ENCODE peak calls at places on chromosomes 2 and 18, in six cellular contexts. Y, A, K, I, W and Q are unnamed samples. For H3K4me1, the result is how much of the 10 kb centered on the place peaks cover.

GRCh38 chr2:30037016-30037415 is 109.8 kb upstream of the YPEL5 start:
- DNase-seq in Y (no peak), A (no peak), K (no peak), I (peak), W (no peak), Q (no peak)

GRCh38 chr2:8303322-8303832 is 378.5 kb upstream of the ID2 start:
- DNase-seq in Y (peak), A (no peak), K (no peak), I (no peak), W (no peak), Q (peak)

GRCh38 chr18:46104128-46104911 is at the start of gene HAUS1:
- DNase-seq in Y (peak), A (peak), K (no peak), I (peak), W (peak), Q (peak)

GRCh38 chr2:47026738-47027531 is 111.3 kb upstream of the MCFD2 start:
- DNase-seq in Y (no peak), A (no peak), K (no peak), I (no peak), W (no peak), Q (no peak)

GRCh38 chr18:47595816-47596501 is 334.5 kb downstream of the SMAD2 start:
- DNase-seq in Y (peak), A (no peak), K (peak), I (peak), W (peak), Q (no peak)

GRCh38 chr2:172281648-172282576 is 145.5 kb upstream of the ITGA6 start:
- DNase-seq in Y (no peak), A (no peak), K (no peak), I (no peak), W (no peak), Q (no peak)

GRCh38 chr2:64751286-64752260 is 97.9 kb upstream of the SERTAD2 start:
- DNase-seq in Y (peak), A (peak), K (no peak), I (peak), W (peak), Q (peak)

GRCh38 chr18:48922801-48923730 is 27.7 kb downstream of the SMAD7 start:
- DNase-seq in Y (peak), A (peak), K (no peak), I (peak), W (no peak), Q (peak)

GRCh38 chr2:191246820-191247380 is 1.7 kb downstream of the MYO1B start:
- DNase-seq in Y (no peak), A (peak), K (no peak), I (no peak), W (peak), Q (no peak)

GRCh38 chr2:189933911-189934399 is 128.6 kb downstream of the MSTN start:
- DNase-seq in Y (no peak), A (no peak), K (no peak), I (no peak), W (no peak), Q (no peak)

GRCh38 chr2:215904101-215904500 is 109.2 kb downstream of the MREG start:
- DNase-seq in Y (no peak), A (no peak), K (no peak), I (peak), W (no peak), Q (no peak)

GRCh38 chr2:189092936-189093335 is 86.6 kb downstream of the COL5A2 start:
- DNase-seq in Y (peak), A (peak), K (no peak), I (no peak), W (no peak), Q (no peak)

GRCh38 chr18:48833701-48834394 is 116.9 kb downstream of the SMAD7 start:
- DNase-seq in Y (peak), A (peak), K (no peak), I (peak), W (no peak), Q (no peak)

GRCh38 chr2:864501-865106 is 86.0 kb upstream of the SNTG2 start:
- DNase-seq in Y (no peak), A (no peak), K (no peak), I (no peak), W (no peak), Q (no peak)

GRCh38 chr2:37323770-37324535 is 680 bp downstream of the PRKD3 start:
- DNase-seq in Y (peak), A (peak), K (no peak), I (peak), W (peak), Q (peak)

GRCh38 chr2:26469092-26469710 is 8.7 kb downstream of the OTOF start:
- DNase-seq in Y (peak), A (no peak), K (peak), I (peak), W (peak), Q (no peak)

GRCh38 chr2:105645031-105645940 is 99.4 kb upstream of the NCK2 start:
- DNase-seq in Y (no peak), A (no peak), K (no peak), I (no peak), W (no peak), Q (no peak)

GRCh38 chr2:111705711-111706323 is 178.2 kb downstream of the ANAPC1 start:
- DNase-seq in Y (peak), A (no peak), K (peak), I (peak), W (no peak), Q (no peak)

GRCh38 chr18:68623342-68623741 is 91.6 kb downstream of the TMX3 start:
- DNase-seq in Y (no peak), A (peak), K (peak), I (peak), W (peak), Q (peak)

GRCh38 chr2:132568679-132569078 is 101.3 kb downstream of the LYPD1 start:
- DNase-seq in Y (no peak), A (no peak), K (no peak), I (no peak), W (no peak), Q (no peak)

GRCh38 chr2:12493031-12493513 is 223.7 kb upstream of the TRIB2 start:
- DNase-seq in Y (no peak), A (peak), K (no peak), I (peak), W (peak), Q (no peak)

GRCh38 chr2:216210711-216211131 is 101.6 kb downstream of the XRCC5 start:
- DNase-seq in Y (no peak), A (no peak), K (no peak), I (no peak), W (no peak), Q (no peak)

GRCh38 chr18:70363861-70364260 is 75.0 kb downstream of the SOCS6 start:
- DNase-seq in Y (no peak), A (no peak), K (no peak), I (no peak), W (no peak), Q (no peak)

GRCh38 chr18:70148539-70148938 is 56.9 kb downstream of the RTTN start:
- DNase-seq in Y (no peak), A (no peak), K (no peak), I (no peak), W (no peak), Q (no peak)

GRCh38 chr18:33851546-33852078 is 273.6 kb downstream of the ASXL3 start:
- DNase-seq in Y (no peak), A (no peak), K (no peak), I (no peak), W (no peak), Q (no peak)

GRCh38 chr18:57780318-57781127 is 22.6 kb downstream of the ATP8B1 start:
- DNase-seq in Y (no peak), A (peak), K (no peak), I (peak), W (no peak), Q (no peak)

GRCh38 chr18:24918257-24918656 is 433.7 kb downstream of the ZNF521 start:
- DNase-seq in Y (no peak), A (no peak), K (no peak), I (no peak), W (no peak), Q (no peak)

GRCh38 chr18:24914685-24915267 is 437.2 kb downstream of the ZNF521 start:
- DNase-seq in Y (no peak), A (no peak), K (no peak), I (no peak), W (no peak), Q (no peak)

GRCh38 chr18:24919141-24919540 is 432.8 kb downstream of the ZNF521 start:
- DNase-seq in Y (no peak), A (no peak), K (no peak), I (no peak), W (no peak), Q (no peak)

GRCh38 chr18:24915547-24915946 is 436.4 kb downstream of the ZNF521 start:
- DNase-seq in Y (no peak), A (no peak), K (no peak), I (no peak), W (no peak), Q (no peak)

GRCh38 chr18:24917767-24918166 is 434.2 kb downstream of the ZNF521 start:
- DNase-seq in Y (no peak), A (no peak), K (no peak), I (no peak), W (no peak), Q (no peak)
- H3K4me1 ChIP-seq in Y (under half), A (under half), K (under half), I (under half), W (under half), Q (under half)

GRCh38 chr2:24421668-24422067 is 61.3 kb upstream of the ITSN2 start:
- DNase-seq in Y (peak), A (peak), K (no peak), I (peak), W (peak), Q (peak)
- TF ChIP-seq CTCF in Y (peak), A (peak), K (peak), I (peak), W (peak), Q (peak)

GRCh38 chr2:217901826-217902225 is 101.0 kb downstream of the TNS1 start:
- DNase-seq in Y (no peak), A (peak), K (no peak), I (no peak), W (no peak), Q (no peak)
- H3K4me1 ChIP-seq in Y (half or more), A (half or more), K (under half), I (under half), W (under half), Q (under half)

GRCh38 chr2:130884503-130884902 is 47.8 kb downstream of the ARHGEF4 start:
- DNase-seq in Y (no peak), A (no peak), K (no peak), I (no peak), W (no peak), Q (no peak)
- TF ChIP-seq CTCF in Y (no peak), A (no peak), K (no peak), I (no peak), W (no peak), Q (no peak)

DNA sequence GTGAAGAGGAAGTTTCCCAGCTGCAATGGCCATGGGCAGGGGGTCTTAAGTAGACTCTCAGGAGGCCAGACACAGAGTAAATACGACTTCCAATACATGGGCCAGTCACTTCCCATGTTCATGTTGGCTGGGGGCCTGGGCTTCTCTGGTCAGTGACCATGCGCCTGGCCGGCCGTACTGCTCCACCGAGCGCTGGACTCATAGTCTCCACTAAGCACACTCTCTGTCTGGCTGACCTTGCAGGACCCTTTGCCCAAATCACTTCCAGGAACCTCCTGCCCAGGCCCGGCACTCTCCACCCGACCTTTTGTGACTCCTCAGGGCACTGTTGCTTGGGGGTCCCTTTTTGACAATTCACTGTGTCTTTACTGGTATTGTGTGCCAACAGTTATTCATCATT is 69.3 kb downstream of the SOWAHC start:
- DNase-seq in Y (no peak), A (no peak), K (no peak), I (no peak), W (no peak), Q (no peak)
- H3K4me1 ChIP-seq in Y (under half), A (under half), K (under half), I (under half), W (under half), Q (under half)